ENCODE peak calls at places on chromosomes 7 and 10, in ten cellular contexts. One of them, this sample, is unnamed.

GRCh38 chr10:48887982-48888381 is 51.7 kb downstream of the LRRC18 start:
- DNase-seq in retina: no peak
- DNase-seq in left ventricle myocardium inferior: no peak
- DNase-seq in hypothalamus: no peak
- DNase-seq in HT1080: no peak
- DNase-seq in NCI-H1930: no peak
- DNase-seq in A172: no peak
- DNase-seq in endothelial cell: no peak
- DNase-seq in uterus: no peak
- DNase-seq in heart left ventricle: no peak
- DNase-seq in this sample: no peak

GRCh38 chr10:336247-336646 is 201.0 kb downstream of the ZMYND11 start:
- DNase-seq in endothelial cell: no peak
- DNase-seq in NCI-H1930: no peak
- DNase-seq in uterus: no peak
- DNase-seq in hypothalamus: no peak
- DNase-seq in retina: no peak
- DNase-seq in A172: no peak
- DNase-seq in HT1080: no peak
- DNase-seq in left ventricle myocardium inferior: no peak
- DNase-seq in heart left ventricle: no peak
- DNase-seq in this sample: no peak

GRCh38 chr7:148473694-148474222 is 116.8 kb upstream of the C7orf33 start:
- DNase-seq in retina: no peak
- DNase-seq in left ventricle myocardium inferior: no peak
- DNase-seq in NCI-H1930: no peak
- DNase-seq in HT1080: no peak
- DNase-seq in heart left ventricle: no peak
- DNase-seq in hypothalamus: no peak
- DNase-seq in A172: no peak
- DNase-seq in endothelial cell: no peak
- DNase-seq in uterus: no peak
- DNase-seq in this sample: no peak

GRCh38 chr10:106802949-106803348 is 361.6 kb downstream of the SORCS1 start:
- DNase-seq in HT1080: no peak
- DNase-seq in left ventricle myocardium inferior: no peak
- DNase-seq in NCI-H1930: no peak
- DNase-seq in A172: no peak
- DNase-seq in uterus: no peak
- DNase-seq in heart left ventricle: no peak
- DNase-seq in hypothalamus: no peak
- DNase-seq in retina: no peak
- DNase-seq in endothelial cell: no peak
- DNase-seq in this sample: no peak

GRCh38 chr7:55310626-55311025 is 54.5 kb upstream of the LANCL2 start:
- DNase-seq in left ventricle myocardium inferior: no peak
- DNase-seq in A172: no peak
- DNase-seq in retina: no peak
- DNase-seq in HT1080: no peak
- DNase-seq in NCI-H1930: no peak
- DNase-seq in uterus: no peak
- DNase-seq in endothelial cell: no peak
- DNase-seq in hypothalamus: no peak
- DNase-seq in heart left ventricle: no peak
- DNase-seq in this sample: no peak

GRCh38 chr7:155356323-155357105 is 58.8 kb downstream of the INSIG1 start:
- DNase-seq in endothelial cell: peak; percentile 57
- DNase-seq in HT1080: no peak
- DNase-seq in heart left ventricle: no peak
- DNase-seq in A172: peak; percentile 18
- DNase-seq in uterus: no peak
- DNase-seq in hypothalamus: no peak
- DNase-seq in retina: peak; percentile 55
- DNase-seq in left ventricle myocardium inferior: no peak
- DNase-seq in NCI-H1930: no peak
- DNase-seq in this sample: no peak

GRCh38 chr7:13110107-13110506 is 422.7 kb downstream of the ARL4A start:
- DNase-seq in uterus: no peak
- DNase-seq in hypothalamus: no peak
- DNase-seq in left ventricle myocardium inferior: no peak
- DNase-seq in heart left ventricle: no peak
- DNase-seq in retina: no peak
- DNase-seq in endothelial cell: no peak
- DNase-seq in A172: no peak
- DNase-seq in HT1080: no peak
- DNase-seq in NCI-H1930: no peak
- DNase-seq in this sample: no peak

GRCh38 chr7:138645284-138645683 is 55.9 kb downstream of the SVOPL start:
- DNase-seq in hypothalamus: no peak
- DNase-seq in A172: no peak
- DNase-seq in heart left ventricle: no peak
- DNase-seq in uterus: no peak
- DNase-seq in left ventricle myocardium inferior: no peak
- DNase-seq in endothelial cell: no peak
- DNase-seq in retina: no peak
- DNase-seq in NCI-H1930: no peak
- DNase-seq in HT1080: no peak
- DNase-seq in this sample: no peak

GRCh38 chr7:121366852-121367431 is 29.2 kb downstream of the FAM3C start:
- DNase-seq in left ventricle myocardium inferior: no peak
- DNase-seq in hypothalamus: no peak
- DNase-seq in NCI-H1930: peak; percentile 14
- DNase-seq in uterus: no peak
- DNase-seq in HT1080: peak; percentile 21
- DNase-seq in endothelial cell: peak; percentile 11
- DNase-seq in A172: peak; percentile 36
- DNase-seq in retina: peak; percentile 26
- DNase-seq in heart left ventricle: no peak
- DNase-seq in this sample: no peak

GRCh38 chr7:78019457-78020130 is 221.0 kb downstream of the PHTF2 start:
- DNase-seq in NCI-H1930: peak; percentile 90
- DNase-seq in left ventricle myocardium inferior: peak; percentile 94
- DNase-seq in heart left ventricle: peak; percentile 94
- DNase-seq in HT1080: peak; percentile 75
- DNase-seq in retina: peak; percentile 91
- DNase-seq in uterus: peak; percentile 91
- DNase-seq in hypothalamus: peak; percentile 75
- DNase-seq in endothelial cell: peak; percentile 73
- DNase-seq in A172: peak; percentile 84
- DNase-seq in this sample: peak; percentile 98

GRCh38 chr7:107396990-107397389 is 72.9 kb upstream of the GPR22 start:
- DNase-seq in uterus: no peak
- DNase-seq in hypothalamus: no peak
- DNase-seq in left ventricle myocardium inferior: no peak
- DNase-seq in A172: no peak
- DNase-seq in endothelial cell: no peak
- DNase-seq in retina: no peak
- DNase-seq in heart left ventricle: no peak
- DNase-seq in NCI-H1930: no peak
- DNase-seq in HT1080: no peak
- DNase-seq in this sample: no peak

GRCh38 chr7:6478186-6478585 is 30.4 kb upstream of the DAGLB start:
- DNase-seq in uterus: no peak
- DNase-seq in A172: no peak
- DNase-seq in NCI-H1930: no peak
- DNase-seq in retina: no peak
- DNase-seq in endothelial cell: no peak
- DNase-seq in heart left ventricle: no peak
- DNase-seq in left ventricle myocardium inferior: no peak
- DNase-seq in hypothalamus: no peak
- DNase-seq in HT1080: no peak
- DNase-seq in this sample: no peak

This sample was measured in lower leg skin.